ENCODE peak calls at places on chromosomes 5 and 9, in ten cellular contexts. One of them, this sample, is unnamed. For H3K4me1, the result is how much of the 10 kb centered on the place peaks cover.

GRCh38 chr9:135255033-135255842 is 167.8 kb downstream of the OLFM1 start:
- DNase-seq in breast epithelium: no peak
- DNase-seq in transverse colon: no peak
- DNase-seq in GM23338: no peak
- DNase-seq in HCT116: no peak
- DNase-seq in Panc1: no peak
- DNase-seq in sigmoid colon: peak
- DNase-seq in HepG2: no peak
- DNase-seq in SK-N-SH: peak
- DNase-seq in spleen: peak
- DNase-seq in this sample: no peak

GRCh38 chr5:10288600-10289213 is 19.0 kb downstream of the CMBL start:
- DNase-seq in breast epithelium: peak
- DNase-seq in transverse colon: peak
- DNase-seq in GM23338: no peak
- DNase-seq in HCT116: no peak
- DNase-seq in Panc1: no peak
- DNase-seq in sigmoid colon: no peak
- DNase-seq in HepG2: no peak
- DNase-seq in SK-N-SH: no peak
- DNase-seq in spleen: peak
- DNase-seq in this sample: peak

GRCh38 chr9:68747043-68747533 is 42.0 kb downstream of the PIP5K1B start:
- DNase-seq in breast epithelium: peak
- DNase-seq in transverse colon: no peak
- DNase-seq in GM23338: no peak
- DNase-seq in HCT116: no peak
- DNase-seq in Panc1: no peak
- DNase-seq in sigmoid colon: no peak
- DNase-seq in HepG2: no peak
- DNase-seq in SK-N-SH: no peak
- DNase-seq in spleen: no peak
- DNase-seq in this sample: no peak

GRCh38 chr5:79743846-79744605 is 54.4 kb downstream of the CMYA5 start:
- DNase-seq in breast epithelium: no peak
- DNase-seq in transverse colon: no peak
- DNase-seq in GM23338: peak
- DNase-seq in HCT116: no peak
- DNase-seq in Panc1: no peak
- DNase-seq in sigmoid colon: no peak
- DNase-seq in HepG2: no peak
- DNase-seq in SK-N-SH: no peak
- DNase-seq in spleen: no peak
- DNase-seq in this sample: no peak

GRCh38 chr5:142872217-142872616 is 102.0 kb downstream of the ARHGAP26 start:
- DNase-seq in breast epithelium: no peak
- DNase-seq in transverse colon: no peak
- DNase-seq in GM23338: no peak
- DNase-seq in HCT116: no peak
- DNase-seq in Panc1: no peak
- DNase-seq in sigmoid colon: no peak
- DNase-seq in HepG2: no peak
- DNase-seq in SK-N-SH: peak
- DNase-seq in spleen: no peak
- DNase-seq in this sample: no peak

GRCh38 chr9:134518004-134518606 is 123.5 kb upstream of the COL5A1 start:
- DNase-seq in breast epithelium: no peak
- DNase-seq in transverse colon: no peak
- DNase-seq in GM23338: peak
- DNase-seq in HCT116: no peak
- DNase-seq in Panc1: no peak
- DNase-seq in sigmoid colon: no peak
- DNase-seq in HepG2: no peak
- DNase-seq in SK-N-SH: peak
- DNase-seq in spleen: no peak
- DNase-seq in this sample: peak

GRCh38 chr9:134852906-134853654 is 27.5 kb upstream of the FCN2 start:
- DNase-seq in breast epithelium: no peak
- DNase-seq in transverse colon: no peak
- DNase-seq in GM23338: no peak
- DNase-seq in HCT116: no peak
- DNase-seq in Panc1: no peak
- DNase-seq in sigmoid colon: peak
- DNase-seq in HepG2: no peak
- DNase-seq in SK-N-SH: no peak
- DNase-seq in spleen: no peak
- DNase-seq in this sample: no peak

GRCh38 chr9:134352247-134352933 is 26.1 kb downstream of the RXRA start:
- DNase-seq in breast epithelium: no peak
- DNase-seq in transverse colon: no peak
- DNase-seq in GM23338: no peak
- DNase-seq in HCT116: no peak
- DNase-seq in Panc1: no peak
- DNase-seq in sigmoid colon: no peak
- DNase-seq in HepG2: no peak
- DNase-seq in SK-N-SH: no peak
- DNase-seq in spleen: no peak
- DNase-seq in this sample: no peak

GRCh38 chr9:38713426-38713825 is 6.5 kb downstream of the FAM240B start:
- DNase-seq in breast epithelium: no peak
- DNase-seq in transverse colon: no peak
- DNase-seq in GM23338: no peak
- DNase-seq in HCT116: no peak
- DNase-seq in Panc1: no peak
- DNase-seq in sigmoid colon: no peak
- DNase-seq in HepG2: no peak
- DNase-seq in SK-N-SH: no peak
- DNase-seq in spleen: no peak
- DNase-seq in this sample: no peak

GRCh38 chr9:83030391-83031107 is 32.4 kb downstream of the RASEF start:
- DNase-seq in breast epithelium: no peak
- DNase-seq in transverse colon: no peak
- DNase-seq in GM23338: no peak
- DNase-seq in HCT116: no peak
- DNase-seq in Panc1: no peak
- DNase-seq in sigmoid colon: no peak
- DNase-seq in HepG2: no peak
- DNase-seq in SK-N-SH: no peak
- DNase-seq in spleen: no peak
- DNase-seq in this sample: no peak

GRCh38 chr5:35183243-35183955 is 46.9 kb downstream of the PRLR start:
- DNase-seq in breast epithelium: no peak
- DNase-seq in transverse colon: peak
- DNase-seq in GM23338: peak
- DNase-seq in HCT116: peak
- DNase-seq in Panc1: peak
- DNase-seq in sigmoid colon: no peak
- DNase-seq in HepG2: peak
- DNase-seq in SK-N-SH: peak
- DNase-seq in spleen: no peak
- DNase-seq in this sample: peak

GRCh38 chr9:124520206-124520596 is 13.0 kb upstream of the NR5A1 start:
- DNase-seq in breast epithelium: no peak
- DNase-seq in transverse colon: peak
- DNase-seq in GM23338: no peak
- DNase-seq in HCT116: no peak
- DNase-seq in Panc1: no peak
- DNase-seq in sigmoid colon: peak
- DNase-seq in HepG2: peak
- DNase-seq in SK-N-SH: no peak
- DNase-seq in spleen: no peak
- DNase-seq in this sample: no peak

GRCh38 chr5:56346717-56347116 is 113.6 kb upstream of the ANKRD55 start:
- DNase-seq in breast epithelium: no peak
- DNase-seq in transverse colon: no peak
- DNase-seq in GM23338: no peak
- DNase-seq in HCT116: no peak
- DNase-seq in Panc1: no peak
- DNase-seq in sigmoid colon: no peak
- DNase-seq in HepG2: no peak
- DNase-seq in SK-N-SH: no peak
- DNase-seq in spleen: no peak
- DNase-seq in this sample: no peak

GRCh38 chr5:52725065-52725746 is 62.5 kb upstream of the ITGA1 start:
- DNase-seq in breast epithelium: peak
- DNase-seq in transverse colon: peak
- DNase-seq in GM23338: no peak
- DNase-seq in HCT116: no peak
- DNase-seq in Panc1: no peak
- DNase-seq in sigmoid colon: no peak
- DNase-seq in HepG2: peak
- DNase-seq in SK-N-SH: no peak
- DNase-seq in spleen: no peak
- DNase-seq in this sample: peak
- H3K4me3 ChIP-seq in breast epithelium: no peak
- H3K4me3 ChIP-seq in transverse colon: no peak
- H3K4me3 ChIP-seq in GM23338: no peak
- H3K4me3 ChIP-seq in HCT116: no peak
- H3K4me3 ChIP-seq in Panc1: no peak
- H3K4me3 ChIP-seq in sigmoid colon: no peak
- H3K4me3 ChIP-seq in HepG2: no peak
- H3K4me3 ChIP-seq in SK-N-SH: no peak
- H3K4me3 ChIP-seq in spleen: no peak
- H3K4me3 ChIP-seq in this sample: no peak

DNA sequence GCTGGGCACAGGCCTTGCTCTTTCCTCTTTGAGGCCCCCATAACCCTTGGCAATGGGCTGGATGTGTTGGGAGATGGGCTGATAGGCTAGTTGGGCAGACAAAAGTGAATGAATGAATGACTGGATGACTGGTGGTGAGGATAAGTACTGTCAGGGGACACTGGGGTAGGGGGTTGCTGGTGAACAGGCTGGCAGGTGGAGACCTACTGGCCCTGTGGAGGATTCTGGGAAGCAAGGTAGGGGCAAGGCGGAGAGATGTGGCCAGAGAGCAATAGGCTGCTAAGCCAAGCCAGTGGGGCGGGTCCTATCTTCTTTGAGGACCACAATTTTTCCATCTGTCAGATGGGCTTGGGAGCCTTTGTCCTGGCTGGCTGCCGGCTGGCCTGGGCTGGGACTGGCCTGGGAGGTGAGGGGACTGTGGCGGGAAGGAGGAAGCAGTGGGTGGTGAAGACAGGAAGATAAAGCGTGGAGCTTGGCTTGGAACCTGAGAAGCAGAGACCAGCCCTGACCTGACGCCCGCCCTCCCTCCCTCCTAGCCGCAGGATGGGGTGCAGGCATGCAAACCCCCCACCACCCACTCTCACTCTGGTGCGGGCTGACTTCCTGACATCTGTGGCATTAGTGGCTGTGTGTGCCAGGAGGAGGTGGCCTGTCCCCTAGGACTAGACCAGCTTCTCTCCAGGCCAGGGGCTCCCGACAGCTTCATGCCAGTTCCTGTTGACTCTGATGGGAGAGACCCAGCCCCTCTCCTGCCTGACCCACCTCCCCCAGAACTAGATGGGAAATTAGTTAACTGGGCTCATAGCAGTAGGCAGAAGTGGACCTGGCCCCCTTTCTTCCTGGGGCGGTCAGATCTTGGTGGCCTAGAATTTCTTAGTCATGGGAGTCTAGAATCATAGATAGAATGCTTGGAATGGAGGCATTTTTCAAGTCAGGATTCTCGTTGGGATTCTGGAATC is 9.5 kb downstream of the CXXC5 start:
- DNase-seq in breast epithelium: no peak
- DNase-seq in transverse colon: no peak
- DNase-seq in GM23338: no peak
- DNase-seq in HCT116: no peak
- DNase-seq in Panc1: no peak
- DNase-seq in sigmoid colon: no peak
- DNase-seq in HepG2: no peak
- DNase-seq in SK-N-SH: no peak
- DNase-seq in spleen: peak
- DNase-seq in this sample: no peak
- TF ChIP-seq POLR2AphosphoS5 in breast epithelium: peak
- TF ChIP-seq POLR2AphosphoS5 in transverse colon: no peak
- TF ChIP-seq POLR2AphosphoS5 in GM23338: no peak
- TF ChIP-seq POLR2AphosphoS5 in HCT116: no peak
- TF ChIP-seq POLR2AphosphoS5 in Panc1: no peak
- TF ChIP-seq POLR2AphosphoS5 in sigmoid colon: no peak
- TF ChIP-seq POLR2AphosphoS5 in HepG2: no peak
- TF ChIP-seq POLR2AphosphoS5 in SK-N-SH: no peak
- TF ChIP-seq POLR2AphosphoS5 in spleen: peak
- TF ChIP-seq POLR2AphosphoS5 in this sample: no peak

GRCh38 chr5:172644711-172645110 is 3.6 kb downstream of the NEURL1B start:
- DNase-seq in breast epithelium: no peak
- DNase-seq in transverse colon: no peak
- DNase-seq in GM23338: peak
- DNase-seq in HCT116: no peak
- DNase-seq in Panc1: no peak
- DNase-seq in sigmoid colon: no peak
- DNase-seq in HepG2: no peak
- DNase-seq in SK-N-SH: no peak
- DNase-seq in spleen: peak
- DNase-seq in this sample: no peak
- H3K4me1 ChIP-seq in breast epithelium: under half
- H3K4me1 ChIP-seq in transverse colon: half or more
- H3K4me1 ChIP-seq in GM23338: under half
- H3K4me1 ChIP-seq in HCT116: under half
- H3K4me1 ChIP-seq in Panc1: under half
- H3K4me1 ChIP-seq in sigmoid colon: half or more
- H3K4me1 ChIP-seq in HepG2: under half
- H3K4me1 ChIP-seq in SK-N-SH: under half
- H3K4me1 ChIP-seq in spleen: under half
- H3K4me1 ChIP-seq in this sample: half or more

GRCh38 chr5:37554403-37554739 is 175.3 kb downstream of the WDR70 start:
- DNase-seq in breast epithelium: no peak
- DNase-seq in transverse colon: no peak
- DNase-seq in GM23338: no peak
- DNase-seq in HCT116: no peak
- DNase-seq in Panc1: no peak
- DNase-seq in sigmoid colon: no peak
- DNase-seq in HepG2: no peak
- DNase-seq in SK-N-SH: no peak
- DNase-seq in spleen: no peak
- DNase-seq in this sample: no peak

GRCh38 chr5:37554938-37555337 is 175.8 kb downstream of the WDR70 start:
- DNase-seq in breast epithelium: no peak
- DNase-seq in transverse colon: no peak
- DNase-seq in GM23338: peak
- DNase-seq in HCT116: no peak
- DNase-seq in Panc1: no peak
- DNase-seq in sigmoid colon: no peak
- DNase-seq in HepG2: peak
- DNase-seq in SK-N-SH: peak
- DNase-seq in spleen: no peak
- DNase-seq in this sample: no peak

GRCh38 chr5:37549411-37549810 is 170.3 kb downstream of the WDR70 start:
- DNase-seq in breast epithelium: no peak
- DNase-seq in transverse colon: no peak
- DNase-seq in GM23338: no peak
- DNase-seq in HCT116: no peak
- DNase-seq in Panc1: no peak
- DNase-seq in sigmoid colon: no peak
- DNase-seq in HepG2: no peak
- DNase-seq in SK-N-SH: no peak
- DNase-seq in spleen: no peak
- DNase-seq in this sample: no peak

GRCh38 chr5:37553720-37554402 is 174.7 kb downstream of the WDR70 start:
- DNase-seq in breast epithelium: no peak
- DNase-seq in transverse colon: no peak
- DNase-seq in GM23338: no peak
- DNase-seq in HCT116: no peak
- DNase-seq in Panc1: no peak
- DNase-seq in sigmoid colon: peak
- DNase-seq in HepG2: no peak
- DNase-seq in SK-N-SH: no peak
- DNase-seq in spleen: no peak
- DNase-seq in this sample: no peak

GRCh38 chr5:37552770-37553719 is 173.9 kb downstream of the WDR70 start:
- DNase-seq in breast epithelium: no peak
- DNase-seq in transverse colon: no peak
- DNase-seq in GM23338: peak
- DNase-seq in HCT116: no peak
- DNase-seq in Panc1: no peak
- DNase-seq in sigmoid colon: no peak
- DNase-seq in HepG2: no peak
- DNase-seq in SK-N-SH: no peak
- DNase-seq in spleen: no peak
- DNase-seq in this sample: no peak
- H3K4me3 ChIP-seq in breast epithelium: no peak
- H3K4me3 ChIP-seq in transverse colon: no peak
- H3K4me3 ChIP-seq in GM23338: no peak
- H3K4me3 ChIP-seq in HCT116: no peak
- H3K4me3 ChIP-seq in Panc1: no peak
- H3K4me3 ChIP-seq in sigmoid colon: no peak
- H3K4me3 ChIP-seq in HepG2: no peak
- H3K4me3 ChIP-seq in SK-N-SH: no peak
- H3K4me3 ChIP-seq in spleen: no peak
- H3K4me3 ChIP-seq in this sample: no peak